ENCODE peak calls at places on chromosome X, in five cellular contexts. I, Y, B, A and E are unnamed samples.

GRCh38 chrX:27391601-27392000 is 71.5 kb downstream of the PPP4R3C start:
- DNase-seq in Y (peak; percentile 13), A (no peak), B (no peak), I (no peak), E (no peak)

GRCh38 chrX:1221296-1221845 is 8.9 kb upstream of the CRLF2 start:
- DNase-seq in A (no peak), Y (no peak), I (no peak), B (peak; percentile 34), E (no peak)

GRCh38 chrX:110786486-110786885 is 9.1 kb downstream of the CHRDL1 start:
- DNase-seq in A (no peak), I (no peak), B (no peak), Y (peak; percentile 73), E (peak; percentile 47)

GRCh38 chrX:119363391-119363790 is 35.7 kb upstream of the SLC25A43 start:
- DNase-seq in B (no peak), A (no peak), Y (no peak), I (no peak), E (no peak)

GRCh38 chrX:140503714-140504351 is 1.0 kb downstream of the SOX3 start:
- DNase-seq in B (no peak), A (no peak), I (no peak), Y (peak; percentile 10), E (no peak)

GRCh38 chrX:48919360-48919821 is 567 bp upstream of the PIM2 start:
- DNase-seq in A (no peak), I (peak; percentile 49), Y (no peak), B (no peak), E (no peak)

GRCh38 chrX:71541546-71542022 is 8.7 kb downstream of the OGT start:
- DNase-seq in B (no peak), Y (peak; percentile 52), A (no peak), I (no peak), E (peak; percentile 66)

GRCh38 chrX:72268601-72269365 is 8.3 kb downstream of the RPS4X start:
- DNase-seq in Y (peak; percentile 90), B (no peak), A (no peak), I (no peak), E (peak; percentile 56)

GRCh38 chrX:122363112-122363511 is 821.0 kb upstream of the GRIA3 start:
- DNase-seq in I (no peak), B (no peak), Y (no peak), A (no peak), E (no peak)

GRCh38 chrX:131331152-131331551 is 42.0 kb upstream of the IGSF1 start:
- DNase-seq in I (no peak), A (no peak), Y (no peak), B (no peak), E (no peak)
- TF ChIP-seq CTCF in I (no peak), A (no peak), Y (no peak), B (no peak), E (no peak)

GRCh38 chrX:9587551-9588096 is 122.8 kb downstream of the TBL1X start:
- DNase-seq in I (no peak), Y (no peak), A (no peak), B (no peak), E (no peak)
- TF ChIP-seq CTCF in I (no peak), Y (no peak), A (no peak), B (no peak), E (no peak)

GRCh38 chrX:136953867-136954787 is 73.6 kb upstream of the RBMX start:
- DNase-seq in A (peak; percentile 68), B (no peak), I (peak; percentile 58), Y (peak; percentile 76), E (peak; percentile 77)
- TF ChIP-seq CTCF in A (peak; percentile 42), B (no peak), I (peak; percentile 58), Y (peak; percentile 68), E (peak; percentile 69)

GRCh38 chrX:102887687-102888086 is 49.4 kb upstream of the RAB40AL start:
- DNase-seq in Y (no peak), B (no peak), I (no peak), A (no peak), E (no peak)

GRCh38 chrX:102892103-102892502 is 45.0 kb upstream of the RAB40AL start:
- DNase-seq in I (no peak), Y (no peak), B (no peak), A (no peak), E (peak; percentile 8)
- TF ChIP-seq CTCF in I (no peak), Y (no peak), B (no peak), A (no peak), E (no peak)